ENCODE peak calls at places on chromosomes 6 and 20, in eight cellular contexts. P is HFFc6; W is activated CD8-positive, alpha-beta T cell treated with anti-CD3 and anti-CD28 coated beads for 36 hours; M is breast epithelium; Y is glomerular endothelial cell; D is activated T-cell treated with anti-CD3 and anti-CD28 coated beads for 4 hours; B is cerebellum; N is activated CD4-positive, alpha-beta T cell treated with anti-CD3 and anti-CD28 coated beads, Interleukin-2, amount 50 U/mL, for 1 hour. C is an unnamed sample.

GRCh38 chr6:93819189-93819588 is 399.8 kb upstream of the EPHA7 start:
- DNase-seq in P (no peak), W (no peak), M (no peak), Y (no peak), D (no peak), B (no peak), N (no peak), C (no peak)

GRCh38 chr6:6557871-6558270 is 30.6 kb upstream of the LY86 start:
- DNase-seq in P (no peak), W (no peak), M (no peak), Y (no peak), D (no peak), B (no peak), N (no peak), C (no peak)

GRCh38 chr6:167030222-167031072 is 31.2 kb downstream of the CEP43 start:
- DNase-seq in P (no peak), W (no peak), M (no peak), Y (no peak), D (no peak), B (no peak), N (no peak), C (no peak)

GRCh38 chr6:169587992-169588391 is 113.8 kb downstream of the WDR27 start:
- DNase-seq in P (no peak), W (no peak), M (no peak), Y (no peak), D (no peak), B (no peak), N (no peak), C (no peak)

GRCh38 chr20:4633379-4633778 is 88.3 kb upstream of the PRND start:
- DNase-seq in P (no peak), W (no peak), M (no peak), Y (no peak), D (no peak), B (no peak), N (no peak), C (no peak)

GRCh38 chr20:54510546-54511129 is 35.2 kb downstream of the DOK5 start:
- DNase-seq in P (no peak), W (no peak), M (peak; percentile 82), Y (no peak), D (no peak), B (no peak), N (no peak), C (no peak)

GRCh38 chr6:162058281-162058875 is 669.2 kb downstream of the PRKN start:
- DNase-seq in P (no peak), W (no peak), M (peak; percentile 29), Y (no peak), D (no peak), B (no peak), N (no peak), C (no peak)

GRCh38 chr6:90288404-90288803 is 8.2 kb downstream of the BACH2 start:
- DNase-seq in P (no peak), W (peak; percentile 54), M (no peak), Y (no peak), D (no peak), B (no peak), N (no peak), C (no peak)

GRCh38 chr6:73328790-73329189 is 25.3 kb downstream of the DPPA5 start:
- DNase-seq in P (no peak), W (no peak), M (no peak), Y (no peak), D (no peak), B (no peak), N (no peak), C (no peak)

GRCh38 chr6:65776332-65776731 is 69.3 kb upstream of the EYS start:
- DNase-seq in P (no peak), W (no peak), M (no peak), Y (no peak), D (no peak), B (no peak), N (no peak), C (peak; percentile 33)

GRCh38 chr20:60869032-60869550 is 383.0 kb upstream of the CDH4 start:
- DNase-seq in P (no peak), W (no peak), M (no peak), Y (no peak), D (no peak), B (no peak), N (no peak), C (no peak)

GRCh38 chr6:31366693-31367470 is 9.9 kb upstream of the HLA-B start:
- DNase-seq in P (peak; percentile 79), W (peak; percentile 88), M (peak; percentile 89), Y (peak; percentile 44), D (peak; percentile 84), B (peak; percentile 93), N (peak; percentile 92), C (peak; percentile 62)

GRCh38 chr20:23024701-23025100 is 10.4 kb upstream of the SSTR4 start:
- DNase-seq in P (no peak), W (no peak), M (no peak), Y (no peak), D (no peak), B (no peak), N (no peak), C (no peak)

GRCh38 chr6:19325335-19325789 is 511.8 kb upstream of the ID4 start:
- DNase-seq in P (no peak), W (no peak), M (peak; percentile 72), Y (no peak), D (no peak), B (peak; percentile 13), N (no peak), C (no peak)

GRCh38 chr6:82283771-82284420 is 36.4 kb upstream of the IBTK start:
- DNase-seq in P (no peak), W (no peak), M (no peak), Y (no peak), D (no peak), B (no peak), N (no peak), C (no peak)

GRCh38 chr20:57779401-57780003 is 69.7 kb upstream of the PMEPA1 start:
- DNase-seq in P (no peak), W (no peak), M (peak; percentile 21), Y (no peak), D (no peak), B (no peak), N (no peak), C (no peak)

GRCh38 chr6:86706449-86706848 is 230.9 kb upstream of the HTR1E start:
- DNase-seq in P (no peak), W (no peak), M (no peak), Y (no peak), D (no peak), B (no peak), N (no peak), C (no peak)

GRCh38 chr20:9615766-9616454 is 101.5 kb downstream of the LAMP5 start:
- DNase-seq in P (no peak), W (no peak), M (no peak), Y (no peak), D (no peak), B (no peak), N (no peak), C (no peak)

GRCh38 chr20:46022411-46023147 is 6.4 kb upstream of the SLC12A5 start:
- DNase-seq in P (peak; percentile 7), W (peak; percentile 83), M (no peak), Y (no peak), D (peak; percentile 69), B (peak; percentile 81), N (peak; percentile 75), C (no peak)

GRCh38 chr6:33481192-33481591 is 26.8 kb downstream of the ZBTB9 start:
- DNase-seq in P (no peak), W (peak; percentile 7), M (no peak), Y (no peak), D (no peak), B (no peak), N (peak; percentile 2), C (no peak)

GRCh38 chr6:125918681-125919566 is 37.6 kb upstream of the HINT3 start:
- DNase-seq in P (peak; percentile 54), W (peak; percentile 67), M (peak; percentile 67), Y (peak; percentile 47), D (peak; percentile 19), B (no peak), N (peak; percentile 18), C (no peak)

GRCh38 chr6:157861814-157862213 is 38.8 kb downstream of the SNX9 start:
- DNase-seq in P (no peak), W (no peak), M (no peak), Y (no peak), D (no peak), B (no peak), N (no peak), C (no peak)

GRCh38 chr20:37335642-37336368 is 10.1 kb upstream of the SRC start:
- DNase-seq in P (no peak), W (no peak), M (no peak), Y (no peak), D (no peak), B (no peak), N (no peak), C (no peak)

GRCh38 chr6:35051393-35051792 is 89.7 kb downstream of the TCP11 start:
- DNase-seq in P (no peak), W (no peak), M (no peak), Y (no peak), D (no peak), B (no peak), N (no peak), C (no peak)

GRCh38 chr6:132365319-132365907 is 35.9 kb downstream of the MOXD1 start:
- DNase-seq in P (no peak), W (peak; percentile 57), M (no peak), Y (no peak), D (no peak), B (no peak), N (no peak), C (no peak)

GRCh38 chr20:54037525-54037924 is 32.9 kb downstream of the BCAS1 start:
- DNase-seq in P (no peak), W (no peak), M (no peak), Y (no peak), D (no peak), B (no peak), N (no peak), C (no peak)

GRCh38 chr6:53439556-53439955 is 90.8 kb upstream of the ELOVL5 start:
- DNase-seq in P (peak; percentile 71), W (no peak), M (no peak), Y (no peak), D (no peak), B (peak; percentile 5), N (no peak), C (no peak)

GRCh38 chr20:57030611-57031600 is 235.5 kb downstream of the BMP7 start:
- DNase-seq in P (peak; percentile 33), W (no peak), M (no peak), Y (no peak), D (no peak), B (no peak), N (no peak), C (no peak)

GRCh38 chr6:41470341-41471063 is 75.7 kb upstream of the FOXP4 start:
- DNase-seq in P (no peak), W (peak; percentile 39), M (peak; percentile 31), Y (no peak), D (no peak), B (no peak), N (no peak), C (no peak)

GRCh38 chr6:72931325-72931903 is 293.9 kb downstream of the KHDC1L start:
- DNase-seq in P (no peak), W (no peak), M (no peak), Y (no peak), D (no peak), B (no peak), N (no peak), C (no peak)

GRCh38 chr6:126198581-126198980 is 141.3 kb upstream of the CENPW start:
- DNase-seq in P (no peak), W (no peak), M (no peak), Y (no peak), D (no peak), B (no peak), N (no peak), C (no peak)

GRCh38 chr20:41181567-41181966 is 44.2 kb downstream of the PLCG1 start:
- DNase-seq in P (no peak), W (no peak), M (peak; percentile 18), Y (no peak), D (no peak), B (no peak), N (no peak), C (no peak)

GRCh38 chr6:116118608-116119007 is 7.3 kb downstream of the COL10A1 start:
- DNase-seq in P (peak; percentile 57), W (no peak), M (no peak), Y (no peak), D (no peak), B (no peak), N (no peak), C (no peak)